ENCODE peak calls at places on chromosome 13, in five cellular contexts. One of them, this sample, is unnamed.

GRCh38 chr13:26051231-26052135 is at the start of gene SHISA2:
- DNase-seq in GM04504: no peak
- DNase-seq in stimulated activated CD4-positive, alpha-beta T cell treated with anti-CD3 and anti-CD28 coated beads, Interleukin-2, amount 100 ng/mL, for 48 hours: peak
- DNase-seq in HTR-8/SVneo: peak
- DNase-seq in WTC11: peak
- DNase-seq in this sample: peak

GRCh38 chr13:48873598-48873997 is 102.1 kb upstream of the FNDC3A start:
- DNase-seq in GM04504: no peak
- DNase-seq in stimulated activated CD4-positive, alpha-beta T cell treated with anti-CD3 and anti-CD28 coated beads, Interleukin-2, amount 100 ng/mL, for 48 hours: no peak
- DNase-seq in HTR-8/SVneo: peak
- DNase-seq in WTC11: peak
- DNase-seq in this sample: no peak

GRCh38 chr13:74771964-74772363 is 637.8 kb upstream of the KLF12 start:
- DNase-seq in GM04504: peak
- DNase-seq in stimulated activated CD4-positive, alpha-beta T cell treated with anti-CD3 and anti-CD28 coated beads, Interleukin-2, amount 100 ng/mL, for 48 hours: no peak
- DNase-seq in HTR-8/SVneo: peak
- DNase-seq in WTC11: no peak
- DNase-seq in this sample: no peak

GRCh38 chr13:83440465-83440864 is 441.8 kb downstream of the SLITRK1 start:
- DNase-seq in GM04504: no peak
- DNase-seq in stimulated activated CD4-positive, alpha-beta T cell treated with anti-CD3 and anti-CD28 coated beads, Interleukin-2, amount 100 ng/mL, for 48 hours: no peak
- DNase-seq in HTR-8/SVneo: no peak
- DNase-seq in WTC11: no peak
- DNase-seq in this sample: no peak

GRCh38 chr13:37686501-37686900 is 87.9 kb upstream of the POSTN start:
- DNase-seq in GM04504: no peak
- DNase-seq in stimulated activated CD4-positive, alpha-beta T cell treated with anti-CD3 and anti-CD28 coated beads, Interleukin-2, amount 100 ng/mL, for 48 hours: no peak
- DNase-seq in HTR-8/SVneo: no peak
- DNase-seq in WTC11: no peak
- DNase-seq in this sample: no peak

GRCh38 chr13:36817996-36818395 is 1.0 kb upstream of the RFXAP start:
- DNase-seq in GM04504: no peak
- DNase-seq in stimulated activated CD4-positive, alpha-beta T cell treated with anti-CD3 and anti-CD28 coated beads, Interleukin-2, amount 100 ng/mL, for 48 hours: no peak
- DNase-seq in HTR-8/SVneo: no peak
- DNase-seq in WTC11: no peak
- DNase-seq in this sample: peak

GRCh38 chr13:27954406-27954851 is 14.7 kb downstream of the CDX2 start:
- DNase-seq in GM04504: no peak
- DNase-seq in stimulated activated CD4-positive, alpha-beta T cell treated with anti-CD3 and anti-CD28 coated beads, Interleukin-2, amount 100 ng/mL, for 48 hours: no peak
- DNase-seq in HTR-8/SVneo: no peak
- DNase-seq in WTC11: peak
- DNase-seq in this sample: no peak

GRCh38 chr13:19957320-19958118 is 1.0 kb upstream of the ZMYM2 start:
- DNase-seq in GM04504: no peak
- DNase-seq in stimulated activated CD4-positive, alpha-beta T cell treated with anti-CD3 and anti-CD28 coated beads, Interleukin-2, amount 100 ng/mL, for 48 hours: peak
- DNase-seq in HTR-8/SVneo: no peak
- DNase-seq in WTC11: peak
- DNase-seq in this sample: peak

GRCh38 chr13:94765814-94766213 is 53.5 kb upstream of the SOX21 start:
- DNase-seq in GM04504: no peak
- DNase-seq in stimulated activated CD4-positive, alpha-beta T cell treated with anti-CD3 and anti-CD28 coated beads, Interleukin-2, amount 100 ng/mL, for 48 hours: no peak
- DNase-seq in HTR-8/SVneo: no peak
- DNase-seq in WTC11: peak
- DNase-seq in this sample: no peak

GRCh38 chr13:72970956-72971355 is 87.8 kb upstream of the KLF5 start:
- DNase-seq in GM04504: no peak
- DNase-seq in stimulated activated CD4-positive, alpha-beta T cell treated with anti-CD3 and anti-CD28 coated beads, Interleukin-2, amount 100 ng/mL, for 48 hours: no peak
- DNase-seq in HTR-8/SVneo: no peak
- DNase-seq in WTC11: no peak
- DNase-seq in this sample: no peak

GRCh38 chr13:32142956-32143375 is 111.4 kb downstream of the FRY start:
- DNase-seq in GM04504: no peak
- DNase-seq in stimulated activated CD4-positive, alpha-beta T cell treated with anti-CD3 and anti-CD28 coated beads, Interleukin-2, amount 100 ng/mL, for 48 hours: no peak
- DNase-seq in HTR-8/SVneo: peak
- DNase-seq in WTC11: peak
- DNase-seq in this sample: no peak

GRCh38 chr13:52459668-52460067 is 4.4 kb downstream of the CKAP2 start:
- DNase-seq in GM04504: peak
- DNase-seq in stimulated activated CD4-positive, alpha-beta T cell treated with anti-CD3 and anti-CD28 coated beads, Interleukin-2, amount 100 ng/mL, for 48 hours: no peak
- DNase-seq in HTR-8/SVneo: no peak
- DNase-seq in WTC11: no peak
- DNase-seq in this sample: no peak

GRCh38 chr13:111999352-111999751 is 67.6 kb upstream of the SOX1 start:
- DNase-seq in GM04504: no peak
- DNase-seq in stimulated activated CD4-positive, alpha-beta T cell treated with anti-CD3 and anti-CD28 coated beads, Interleukin-2, amount 100 ng/mL, for 48 hours: no peak
- DNase-seq in HTR-8/SVneo: no peak
- DNase-seq in WTC11: no peak
- DNase-seq in this sample: no peak

GRCh38 chr13:51435002-51435578 is 17.7 kb downstream of the INTS6 start:
- DNase-seq in GM04504: peak
- DNase-seq in stimulated activated CD4-positive, alpha-beta T cell treated with anti-CD3 and anti-CD28 coated beads, Interleukin-2, amount 100 ng/mL, for 48 hours: no peak
- DNase-seq in HTR-8/SVneo: peak
- DNase-seq in WTC11: no peak
- DNase-seq in this sample: no peak

GRCh38 chr13:33017410-33017929 is 1.2 kb downstream of the KL start:
- DNase-seq in GM04504: no peak
- DNase-seq in stimulated activated CD4-positive, alpha-beta T cell treated with anti-CD3 and anti-CD28 coated beads, Interleukin-2, amount 100 ng/mL, for 48 hours: no peak
- DNase-seq in HTR-8/SVneo: no peak
- DNase-seq in WTC11: peak
- DNase-seq in this sample: peak

GRCh38 chr13:79995334-79995733 is 345.6 kb downstream of the SPRY2 start:
- DNase-seq in GM04504: peak
- DNase-seq in stimulated activated CD4-positive, alpha-beta T cell treated with anti-CD3 and anti-CD28 coated beads, Interleukin-2, amount 100 ng/mL, for 48 hours: no peak
- DNase-seq in HTR-8/SVneo: no peak
- DNase-seq in WTC11: no peak
- DNase-seq in this sample: no peak

GRCh38 chr13:51806571-51806970 is 2.6 kb upstream of the DHRS12 start:
- DNase-seq in GM04504: no peak
- DNase-seq in stimulated activated CD4-positive, alpha-beta T cell treated with anti-CD3 and anti-CD28 coated beads, Interleukin-2, amount 100 ng/mL, for 48 hours: no peak
- DNase-seq in HTR-8/SVneo: no peak
- DNase-seq in WTC11: no peak
- DNase-seq in this sample: no peak

GRCh38 chr13:46648166-46648607 is 95.2 kb downstream of the LRCH1 start:
- DNase-seq in GM04504: no peak
- DNase-seq in stimulated activated CD4-positive, alpha-beta T cell treated with anti-CD3 and anti-CD28 coated beads, Interleukin-2, amount 100 ng/mL, for 48 hours: no peak
- DNase-seq in HTR-8/SVneo: no peak
- DNase-seq in WTC11: peak
- DNase-seq in this sample: no peak

GRCh38 chr13:51945149-51945548 is 66.1 kb downstream of the ATP7B start:
- DNase-seq in GM04504: no peak
- DNase-seq in stimulated activated CD4-positive, alpha-beta T cell treated with anti-CD3 and anti-CD28 coated beads, Interleukin-2, amount 100 ng/mL, for 48 hours: no peak
- DNase-seq in HTR-8/SVneo: no peak
- DNase-seq in WTC11: no peak
- DNase-seq in this sample: no peak

GRCh38 chr13:92573467-92574057 is 653.0 kb upstream of the GPC6 start:
- DNase-seq in GM04504: no peak
- DNase-seq in stimulated activated CD4-positive, alpha-beta T cell treated with anti-CD3 and anti-CD28 coated beads, Interleukin-2, amount 100 ng/mL, for 48 hours: no peak
- DNase-seq in HTR-8/SVneo: no peak
- DNase-seq in WTC11: peak
- DNase-seq in this sample: no peak

GRCh38 chr13:68124437-68125086 is 894.4 kb upstream of the PCDH9 start:
- DNase-seq in GM04504: no peak
- DNase-seq in stimulated activated CD4-positive, alpha-beta T cell treated with anti-CD3 and anti-CD28 coated beads, Interleukin-2, amount 100 ng/mL, for 48 hours: no peak
- DNase-seq in HTR-8/SVneo: no peak
- DNase-seq in WTC11: no peak
- DNase-seq in this sample: no peak

GRCh38 chr13:42046448-42046847 is 2.0 kb upstream of the DGKH start:
- DNase-seq in GM04504: no peak
- DNase-seq in stimulated activated CD4-positive, alpha-beta T cell treated with anti-CD3 and anti-CD28 coated beads, Interleukin-2, amount 100 ng/mL, for 48 hours: no peak
- DNase-seq in HTR-8/SVneo: no peak
- DNase-seq in WTC11: no peak
- DNase-seq in this sample: no peak

GRCh38 chr13:51243227-51243626 is 21.0 kb downstream of the FAM124A start:
- DNase-seq in GM04504: no peak
- DNase-seq in stimulated activated CD4-positive, alpha-beta T cell treated with anti-CD3 and anti-CD28 coated beads, Interleukin-2, amount 100 ng/mL, for 48 hours: no peak
- DNase-seq in HTR-8/SVneo: no peak
- DNase-seq in WTC11: no peak
- DNase-seq in this sample: no peak

GRCh38 chr13:41643502-41643901 is 186.2 kb downstream of the RGCC start:
- DNase-seq in GM04504: no peak
- DNase-seq in stimulated activated CD4-positive, alpha-beta T cell treated with anti-CD3 and anti-CD28 coated beads, Interleukin-2, amount 100 ng/mL, for 48 hours: no peak
- DNase-seq in HTR-8/SVneo: no peak
- DNase-seq in WTC11: no peak
- DNase-seq in this sample: no peak

GRCh38 chr13:74061939-74062595 is 72.1 kb downstream of the KLF12 start:
- DNase-seq in GM04504: peak
- DNase-seq in stimulated activated CD4-positive, alpha-beta T cell treated with anti-CD3 and anti-CD28 coated beads, Interleukin-2, amount 100 ng/mL, for 48 hours: no peak
- DNase-seq in HTR-8/SVneo: no peak
- DNase-seq in WTC11: no peak
- DNase-seq in this sample: no peak

GRCh38 chr13:32475403-32475802 is 47.5 kb upstream of the N4BP2L1 start:
- DNase-seq in GM04504: no peak
- DNase-seq in stimulated activated CD4-positive, alpha-beta T cell treated with anti-CD3 and anti-CD28 coated beads, Interleukin-2, amount 100 ng/mL, for 48 hours: no peak
- DNase-seq in HTR-8/SVneo: no peak
- DNase-seq in WTC11: no peak
- DNase-seq in this sample: no peak

GRCh38 chr13:70108276-70108845 is at the start of gene KLHL1:
- DNase-seq in GM04504: no peak
- DNase-seq in stimulated activated CD4-positive, alpha-beta T cell treated with anti-CD3 and anti-CD28 coated beads, Interleukin-2, amount 100 ng/mL, for 48 hours: no peak
- DNase-seq in HTR-8/SVneo: no peak
- DNase-seq in WTC11: no peak
- DNase-seq in this sample: no peak

GRCh38 chr13:45299194-45299593 is 41.8 kb downstream of the TPT1 start:
- DNase-seq in GM04504: no peak
- DNase-seq in stimulated activated CD4-positive, alpha-beta T cell treated with anti-CD3 and anti-CD28 coated beads, Interleukin-2, amount 100 ng/mL, for 48 hours: no peak
- DNase-seq in HTR-8/SVneo: no peak
- DNase-seq in WTC11: no peak
- DNase-seq in this sample: no peak

GRCh38 chr13:104466016-104466415 is 1399.8 kb upstream of the SLC10A2 start:
- DNase-seq in GM04504: no peak
- DNase-seq in stimulated activated CD4-positive, alpha-beta T cell treated with anti-CD3 and anti-CD28 coated beads, Interleukin-2, amount 100 ng/mL, for 48 hours: no peak
- DNase-seq in HTR-8/SVneo: no peak
- DNase-seq in WTC11: no peak
- DNase-seq in this sample: no peak

This sample was measured in head of caudate nucleus.